ENCODE peak calls at places on chromosomes 12 and 14, in ten cellular contexts. B is AG04450, O is spleen, N is upper lobe of right lung, R is gastrocnemius medialis, P is tibial nerve, C is DND-41, V is astrocyte, G is endodermal cell, K is tibial artery. Q is an unnamed sample. For H3K27me3, the result is how much of the 10 kb centered on the place peaks cover.

GRCh38 chr12:11901687-11902524 is 168.8 kb upstream of the BCL2L14 start:
- DNase-seq in B (no peak), O (no peak), N (no peak), R (no peak), P (no peak), C (no peak), V (no peak), G (no peak), K (no peak), Q (no peak)

GRCh38 chr14:99264691-99265090 is 7.3 kb downstream of the BCL11B start:
- DNase-seq in B (no peak), O (peak), N (no peak), R (no peak), P (no peak), C (no peak), V (no peak), G (no peak), K (peak), Q (peak)

GRCh38 chr12:100651694-100652093 is 78.2 kb downstream of the GAS2L3 start:
- DNase-seq in B (no peak), O (no peak), N (no peak), R (no peak), P (no peak), C (no peak), V (no peak), G (peak), K (no peak), Q (no peak)

GRCh38 chr12:16585781-16586180 is 20.2 kb downstream of the LMO3 start:
- DNase-seq in B (no peak), O (no peak), N (no peak), R (no peak), P (no peak), C (no peak), V (no peak), G (no peak), K (no peak), Q (no peak)

GRCh38 chr14:81728447-81728846 is 194.8 kb upstream of the SEL1L start:
- DNase-seq in B (no peak), O (no peak), N (no peak), R (no peak), P (no peak), C (no peak), V (no peak), G (no peak), K (no peak), Q (no peak)

GRCh38 chr12:76491292-76491691 is 68.3 kb downstream of the OSBPL8 start:
- DNase-seq in B (no peak), O (no peak), N (no peak), R (no peak), P (no peak), C (no peak), V (no peak), G (no peak), K (no peak), Q (no peak)

GRCh38 chr14:77562681-77563080 is 53.8 kb downstream of the SPTLC2 start:
- DNase-seq in B (peak), O (no peak), N (no peak), R (no peak), P (no peak), C (no peak), V (peak), G (no peak), K (no peak), Q (no peak)

GRCh38 chr12:47721431-47721973 is 3.8 kb downstream of the ENDOU start:
- DNase-seq in B (no peak), O (no peak), N (no peak), R (no peak), P (no peak), C (peak), V (no peak), G (no peak), K (no peak), Q (peak)

GRCh38 chr12:126337556-126337955 is 1272.3 kb downstream of the AACS start:
- DNase-seq in B (peak), O (no peak), N (no peak), R (no peak), P (no peak), C (no peak), V (peak), G (no peak), K (no peak), Q (no peak)

GRCh38 chr12:47818701-47819543 is 781 bp downstream of the HDAC7 start:
- DNase-seq in B (no peak), O (peak), N (peak), R (no peak), P (no peak), C (peak), V (no peak), G (peak), K (peak), Q (peak)

GRCh38 chr14:56351861-56352260 is 227.7 kb upstream of the TMEM260 start:
- DNase-seq in B (peak), O (no peak), N (no peak), R (no peak), P (no peak), C (no peak), V (peak), G (no peak), K (no peak), Q (no peak)

GRCh38 chr12:107632246-107632645 is 53.4 kb upstream of the PWP1 start:
- DNase-seq in B (no peak), O (no peak), N (no peak), R (no peak), P (no peak), C (no peak), V (no peak), G (no peak), K (no peak), Q (no peak)

GRCh38 chr12:47990351-47991105 is 13.7 kb downstream of the COL2A1 start:
- DNase-seq in B (no peak), O (peak), N (no peak), R (no peak), P (no peak), C (peak), V (no peak), G (no peak), K (peak), Q (peak)

GRCh38 chr14:24051162-24051788 is 534 bp upstream of the CARMIL3 start:
- DNase-seq in B (no peak), O (no peak), N (no peak), R (no peak), P (no peak), C (no peak), V (no peak), G (peak), K (peak), Q (no peak)

GRCh38 chr12:121423682-121424631 is 24.0 kb downstream of the RNF34 start:
- DNase-seq in B (no peak), O (no peak), N (no peak), R (peak), P (no peak), C (no peak), V (no peak), G (no peak), K (no peak), Q (no peak)

GRCh38 chr12:17204289-17205054 is 598.5 kb upstream of the LMO3 start:
- DNase-seq in B (no peak), O (no peak), N (no peak), R (no peak), P (no peak), C (no peak), V (no peak), G (no peak), K (no peak), Q (no peak)

GRCh38 chr14:20866194-20866593 is 25.0 kb upstream of the RNASE3 start:
- DNase-seq in B (no peak), O (no peak), N (no peak), R (no peak), P (no peak), C (no peak), V (no peak), G (no peak), K (no peak), Q (no peak)

GRCh38 chr12:69338120-69338859 is 9.9 kb upstream of the LYZ start:
- DNase-seq in B (no peak), O (no peak), N (no peak), R (no peak), P (no peak), C (no peak), V (no peak), G (no peak), K (no peak), Q (no peak)

GRCh38 chr14:82075566-82075965 is 541.9 kb upstream of the SEL1L start:
- DNase-seq in B (no peak), O (no peak), N (no peak), R (no peak), P (peak), C (peak), V (no peak), G (peak), K (no peak), Q (no peak)

GRCh38 chr12:89676935-89677334 is 31.7 kb downstream of the ATP2B1 start:
- DNase-seq in B (no peak), O (no peak), N (no peak), R (no peak), P (no peak), C (no peak), V (no peak), G (no peak), K (no peak), Q (no peak)

GRCh38 chr12:60849723-60850122 is 1253.9 kb downstream of the SLC16A7 start:
- DNase-seq in B (no peak), O (no peak), N (no peak), R (no peak), P (no peak), C (no peak), V (no peak), G (no peak), K (no peak), Q (no peak)

GRCh38 chr12:75705749-75706719 is 194.6 kb upstream of the KRR1 start:
- DNase-seq in B (peak), O (no peak), N (no peak), R (peak), P (peak), C (no peak), V (peak), G (no peak), K (no peak), Q (no peak)

GRCh38 chr12:64666054-64666914 is 56.0 kb downstream of the RASSF3 start:
- DNase-seq in B (no peak), O (no peak), N (no peak), R (no peak), P (no peak), C (no peak), V (peak), G (no peak), K (no peak), Q (no peak)

GRCh38 chr14:104350463-104351185 is 212.2 kb downstream of the KIF26A start:
- DNase-seq in B (no peak), O (no peak), N (no peak), R (no peak), P (peak), C (no peak), V (no peak), G (peak), K (peak), Q (no peak)

GRCh38 chr12:89789862-89790261 is 81.2 kb upstream of the ATP2B1 start:
- DNase-seq in B (no peak), O (no peak), N (no peak), R (no peak), P (no peak), C (no peak), V (no peak), G (no peak), K (no peak), Q (no peak)

GRCh38 chr14:57009585-57010515 is 199.6 kb upstream of the OTX2 start:
- DNase-seq in B (no peak), O (no peak), N (no peak), R (no peak), P (no peak), C (no peak), V (no peak), G (no peak), K (no peak), Q (no peak)

GRCh38 chr12:67352682-67353081 is 83.5 kb downstream of the CAND1 start:
- DNase-seq in B (no peak), O (no peak), N (no peak), R (no peak), P (no peak), C (no peak), V (no peak), G (no peak), K (no peak), Q (no peak)

GRCh38 chr14:103091041-103091882 is 3.3 kb upstream of the EXOC3L4 start:
- DNase-seq in B (no peak), O (peak), N (peak), R (no peak), P (no peak), C (peak), V (no peak), G (peak), K (no peak), Q (peak)

GRCh38 chr12:13241833-13242232 is 45.3 kb downstream of the EMP1 start:
- DNase-seq in B (no peak), O (no peak), N (no peak), R (no peak), P (no peak), C (no peak), V (no peak), G (peak), K (no peak), Q (no peak)

GRCh38 chr14:82951171-82951570 is 1417.5 kb upstream of the SEL1L start:
- DNase-seq in B (no peak), O (no peak), N (no peak), R (no peak), P (no peak), C (no peak), V (no peak), G (no peak), K (no peak), Q (no peak)

GRCh38 chr12:77767335-77767734 is 63.4 kb upstream of the NAV3 start:
- DNase-seq in B (no peak), O (no peak), N (no peak), R (no peak), P (no peak), C (no peak), V (no peak), G (no peak), K (no peak), Q (no peak)

GRCh38 chr12:64801381-64801780 is 23.1 kb upstream of the TBC1D30 start:
- DNase-seq in B (no peak), O (no peak), N (no peak), R (no peak), P (no peak), C (no peak), V (no peak), G (no peak), K (no peak), Q (no peak)

GRCh38 chr12:70581199-70581598 is 56.0 kb downstream of the PTPRB start:
- DNase-seq in B (no peak), O (no peak), N (no peak), R (no peak), P (no peak), C (no peak), V (no peak), G (no peak), K (no peak), Q (no peak)

GRCh38 chr14:59308706-59309105 is 120.2 kb downstream of the DAAM1 start:
- DNase-seq in B (no peak), O (no peak), N (no peak), R (no peak), P (no peak), C (no peak), V (no peak), G (no peak), K (no peak), Q (no peak)

GRCh38 chr14:59305231-59305630 is 116.8 kb downstream of the DAAM1 start:
- DNase-seq in B (no peak), O (no peak), N (no peak), R (no peak), P (no peak), C (no peak), V (peak), G (no peak), K (no peak), Q (no peak)

GRCh38 chr14:59303216-59303615 is 114.7 kb downstream of the DAAM1 start:
- DNase-seq in B (no peak), O (no peak), N (no peak), R (no peak), P (no peak), C (no peak), V (peak), G (no peak), K (no peak), Q (no peak)

GRCh38 chr14:59306775-59307174 is 118.3 kb downstream of the DAAM1 start:
- DNase-seq in B (no peak), O (no peak), N (no peak), R (no peak), P (no peak), C (no peak), V (peak), G (no peak), K (no peak), Q (no peak)

GRCh38 chr14:59305836-59306555 is 117.5 kb downstream of the DAAM1 start:
- DNase-seq in B (no peak), O (no peak), N (no peak), R (no peak), P (no peak), C (no peak), V (peak), G (no peak), K (no peak), Q (no peak)
- H3K27ac ChIP-seq in B (no peak), O (no peak), N (no peak), R (no peak), P (no peak), C (peak), V (peak), G (no peak), K (peak), Q (no peak)

GRCh38 chr12:125246346-125246656 is 181.1 kb downstream of the AACS start:
- DNase-seq in B (no peak), O (no peak), N (no peak), R (peak), P (no peak), C (no peak), V (no peak), G (no peak), K (no peak), Q (no peak)
- H3K4me3 ChIP-seq in B (no peak), O (no peak), N (no peak), R (peak), P (no peak), C (no peak), V (no peak), G (no peak), K (no peak), Q (no peak)

DNA sequence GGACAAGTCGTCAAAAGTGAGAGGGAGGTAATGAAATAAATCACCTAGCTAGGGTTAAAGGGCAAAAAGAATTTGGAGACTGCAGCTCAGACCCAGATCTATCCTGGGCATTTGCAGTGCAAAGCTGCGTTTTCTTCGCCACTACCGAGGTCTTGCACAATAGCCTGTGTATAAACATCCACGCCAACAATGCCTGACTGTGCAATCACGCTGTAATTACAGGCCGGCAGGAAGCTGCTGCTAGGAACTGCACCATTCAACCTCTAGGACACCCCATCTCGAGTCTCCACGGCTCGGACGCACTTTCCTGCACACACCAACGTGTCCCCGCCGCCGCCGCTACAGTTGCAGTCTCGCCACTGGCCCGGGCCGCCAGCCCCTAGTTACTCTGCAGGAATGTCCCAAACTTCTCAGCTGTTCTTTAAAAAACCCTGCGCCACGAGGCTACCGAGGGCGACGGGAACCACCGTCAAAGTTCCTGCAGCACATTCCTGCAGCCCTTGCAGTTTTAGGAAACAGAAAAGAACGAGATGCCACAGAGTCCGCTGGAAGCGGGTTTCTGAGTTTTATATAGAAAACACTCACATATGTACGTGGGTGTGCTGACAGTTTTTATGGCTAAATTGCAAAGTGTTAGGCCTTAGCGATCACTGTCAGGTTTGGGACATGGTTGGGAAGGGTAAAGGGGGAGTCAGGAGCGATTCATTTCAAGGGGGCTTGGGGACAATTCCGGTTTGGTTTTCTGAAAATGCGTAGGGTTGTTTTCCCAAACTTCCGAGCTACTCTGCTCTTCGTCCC is 65.6 kb upstream of the PTGR2 start:
- DNase-seq in B (peak), O (peak), N (peak), R (peak), P (peak), C (peak), V (peak), G (peak), K (peak), Q (peak)
- H3K27me3 ChIP-seq in B (under half), O (under half), N (under half), R (under half), P (under half), C (under half), V (under half), G (under half), K (under half), Q (under half)

GRCh38 chr14:94014375-94014774 is 11.8 kb upstream of the OTUB2 start:
- DNase-seq in B (no peak), O (no peak), N (no peak), R (no peak), P (no peak), C (no peak), V (no peak), G (no peak), K (no peak), Q (no peak)

GRCh38 chr14:94010625-94011024 is 13.5 kb downstream of the CCDC197 start:
- DNase-seq in B (no peak), O (no peak), N (no peak), R (no peak), P (no peak), C (no peak), V (no peak), G (no peak), K (no peak), Q (no peak)

GRCh38 chr14:94015223-94015622 is 10.9 kb upstream of the OTUB2 start:
- DNase-seq in B (no peak), O (no peak), N (no peak), R (no peak), P (no peak), C (no peak), V (no peak), G (no peak), K (no peak), Q (no peak)

GRCh38 chr14:94009767-94010166 is 12.7 kb downstream of the CCDC197 start:
- DNase-seq in B (peak), O (no peak), N (no peak), R (no peak), P (no peak), C (no peak), V (peak), G (no peak), K (no peak), Q (no peak)

DNA sequence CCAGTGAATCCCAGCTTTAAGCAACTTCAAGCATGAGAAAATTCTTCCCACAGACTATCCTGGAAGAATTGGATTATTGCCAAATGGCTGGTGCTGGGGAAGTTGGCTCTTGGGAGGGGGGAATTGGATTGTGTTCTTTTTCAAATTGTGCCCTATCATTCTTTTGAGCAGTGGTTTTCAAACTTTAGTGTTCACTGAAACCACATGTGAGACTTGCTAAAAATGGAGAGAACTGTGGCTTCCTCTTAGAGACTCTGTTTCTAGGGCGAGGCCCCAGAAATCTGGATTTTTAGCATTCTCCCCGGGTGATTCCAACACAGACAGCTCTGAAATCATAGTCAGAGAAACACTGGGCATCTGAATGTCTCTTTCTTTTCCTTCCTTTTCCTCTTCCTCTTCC is 14.3 kb upstream of the OTUB2 start:
- DNase-seq in B (no peak), O (no peak), N (no peak), R (no peak), P (no peak), C (no peak), V (peak), G (no peak), K (no peak), Q (no peak)
- H3K27ac ChIP-seq in B (no peak), O (no peak), N (no peak), R (no peak), P (no peak), C (no peak), V (no peak), G (no peak), K (no peak), Q (no peak)

Q was measured in CD8-positive, alpha-beta memory T cell.